ENCODE peak calls at places on chromosomes 4 and X, in six cellular contexts. Q is naive thymus-derived CD4-positive, alpha-beta T cell; A is uterus; O is heart right ventricle; G is CD8-positive, alpha-beta memory T cell; S is psoas muscle. F is an unnamed sample. For H3K4me1, the result is how much of the 10 kb centered on the place peaks cover.

GRCh38 chrX:10415704-10416001 is 204.7 kb downstream of the MID1 start:
- DNase-seq in A (no peak), S (no peak), G (no peak), O (no peak), Q (no peak), F (no peak)

GRCh38 chr4:158535130-158535614 is 13.5 kb downstream of the RXFP1 start:
- DNase-seq in Q (no peak), A (no peak), G (no peak), S (no peak), O (no peak), F (no peak)

GRCh38 chr4:153595894-153596601 is 88.0 kb upstream of the TLR2 start:
- DNase-seq in Q (no peak), A (no peak), S (no peak), G (no peak), O (no peak), F (no peak)

GRCh38 chr4:26402458-26402857 is 81.6 kb downstream of the RBPJ start:
- DNase-seq in S (no peak), Q (no peak), A (no peak), G (no peak), O (no peak), F (no peak)

GRCh38 chrX:95382799-95383198 is 1301.8 kb upstream of the DIAPH2 start:
- DNase-seq in A (no peak), Q (no peak), G (no peak), S (no peak), O (no peak), F (no peak)

GRCh38 chrX:105876658-105877057 is 54.3 kb downstream of the NRK start:
- DNase-seq in G (no peak), Q (no peak), O (no peak), S (no peak), A (no peak), F (no peak)

GRCh38 chr4:22238742-22239141 is 277.1 kb downstream of the ADGRA3 start:
- DNase-seq in S (no peak), A (no peak), Q (no peak), O (no peak), G (no peak), F (no peak)

GRCh38 chr4:78070731-78071282 is 13.7 kb downstream of the FRAS1 start:
- DNase-seq in A (no peak), Q (no peak), G (no peak), O (no peak), S (no peak), F (no peak)

GRCh38 chrX:153885968-153886903 is at the start of gene L1CAM:
- DNase-seq in Q (no peak), S (no peak), G (no peak), A (no peak), O (no peak), F (no peak)

GRCh38 chrX:149013081-149013480 is 492.0 kb downstream of the IDS start:
- DNase-seq in Q (no peak), S (no peak), O (no peak), G (no peak), A (no peak), F (no peak)

GRCh38 chr4:159071969-159072765 is 30.7 kb upstream of the RAPGEF2 start:
- DNase-seq in S (no peak), G (no peak), A (no peak), O (no peak), Q (no peak), F (no peak)

DNA sequence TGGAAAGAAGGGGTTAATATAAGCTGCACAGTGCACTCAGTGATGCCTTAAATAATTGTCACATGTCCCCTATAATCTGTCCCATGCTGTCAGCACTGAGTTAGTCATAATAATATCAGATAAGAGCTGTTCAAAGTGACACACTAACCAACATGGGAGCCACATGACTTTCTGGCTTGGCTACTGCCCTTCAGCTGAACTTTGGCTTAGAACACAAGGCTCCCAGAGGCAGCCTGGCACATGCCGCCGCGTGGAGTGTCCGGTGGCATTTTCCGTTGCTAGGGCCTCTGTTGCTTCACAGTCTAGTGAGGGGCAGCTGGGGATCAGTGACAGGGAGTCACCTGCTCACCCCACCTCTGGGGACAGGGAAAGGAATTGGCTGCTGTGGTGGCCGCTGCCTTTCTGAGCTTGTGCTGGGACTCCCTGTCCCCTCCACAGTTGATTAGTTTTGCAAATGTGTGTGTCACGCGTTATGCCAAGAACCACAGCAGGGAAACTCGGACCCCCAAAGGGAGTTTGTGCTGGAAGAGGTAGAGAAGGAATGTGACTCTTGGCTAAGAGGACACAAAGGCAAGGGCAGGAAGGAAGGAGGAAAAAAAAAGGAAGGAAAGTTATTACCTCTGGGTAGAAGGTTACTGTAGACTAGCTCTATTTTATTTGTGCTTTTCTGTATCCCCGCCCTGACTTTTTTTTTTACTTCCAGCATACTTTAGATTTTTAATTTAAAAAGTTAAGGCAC is 41.1 kb upstream of the PPARGC1A start:
- DNase-seq in O (peak), S (peak), G (no peak), A (peak), Q (no peak), F (peak)
- H3K4me1 ChIP-seq in O (under half), S (under half), G (under half), A (under half), Q (under half), F (under half)

GRCh38 chr4:19010766-19011165 is 989.2 kb upstream of the LCORL start:
- DNase-seq in G (no peak), Q (no peak), A (no peak), S (no peak), O (no peak), F (no peak)
- H3K27ac ChIP-seq in G (no peak), Q (no peak), A (no peak), S (no peak), O (no peak), F (no peak)

GRCh38 chr4:147747787-147748454 is 16.0 kb downstream of the ARHGAP10 start:
- DNase-seq in S (no peak), O (no peak), Q (no peak), G (no peak), A (no peak), F (no peak)

GRCh38 chr4:147753047-147753446 is 21.2 kb downstream of the ARHGAP10 start:
- DNase-seq in A (no peak), O (no peak), S (no peak), Q (no peak), G (no peak), F (no peak)

GRCh38 chr4:147754037-147754445 is 22.2 kb downstream of the ARHGAP10 start:
- DNase-seq in G (no peak), A (no peak), Q (no peak), O (no peak), S (no peak), F (no peak)

GRCh38 chr4:147755567-147756295 is 23.8 kb downstream of the ARHGAP10 start:
- DNase-seq in A (no peak), Q (no peak), G (no peak), S (no peak), O (no peak), F (no peak)

GRCh38 chr4:147749811-147750321 is 18.0 kb downstream of the ARHGAP10 start:
- DNase-seq in G (no peak), O (no peak), S (no peak), A (no peak), Q (no peak), F (no peak)
- H3K4me1 ChIP-seq in G (under half), O (under half), S (under half), A (under half), Q (under half), F (half or more)

DNA sequence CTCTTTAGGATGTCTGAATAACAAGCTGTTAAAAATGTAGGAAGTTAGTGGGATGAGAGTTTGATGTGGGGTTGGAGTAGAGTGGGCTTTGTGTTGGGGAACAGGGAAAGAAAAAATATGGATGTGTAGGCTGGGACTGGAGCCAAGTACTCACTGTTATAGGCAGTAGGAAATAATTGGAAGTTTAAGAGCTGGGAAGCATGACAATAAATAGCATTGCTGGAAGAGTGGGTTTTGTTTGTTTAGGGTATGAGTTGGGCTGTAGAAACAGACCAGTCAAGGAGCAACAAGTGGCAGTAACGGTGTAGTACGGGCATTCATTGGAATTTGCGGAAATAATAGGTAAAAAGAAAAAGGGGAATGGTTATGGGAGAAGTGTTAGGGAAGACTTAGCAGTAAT is 81.6 kb downstream of the KDM6A start:
- DNase-seq in O (no peak), S (no peak), A (no peak), G (no peak), Q (no peak), F (no peak)
- H3K27ac ChIP-seq in O (no peak), S (no peak), A (no peak), G (no peak), Q (no peak), F (no peak)

GRCh38 chr4:38926917-38927316 is 59.3 kb downstream of the FAM114A1 start:
- DNase-seq in G (no peak), A (no peak), Q (no peak), O (no peak), S (no peak), F (no peak)

GRCh38 chr4:38921151-38921550 is 53.5 kb downstream of the FAM114A1 start:
- DNase-seq in O (no peak), S (no peak), A (no peak), G (no peak), Q (no peak), F (no peak)

GRCh38 chr4:38924266-38924827 is 56.7 kb downstream of the FAM114A1 start:
- DNase-seq in S (no peak), A (no peak), G (no peak), Q (no peak), O (no peak), F (no peak)

GRCh38 chr4:38925492-38926418 is 58.1 kb downstream of the FAM114A1 start:
- DNase-seq in A (no peak), S (no peak), O (no peak), G (no peak), Q (no peak), F (no peak)

GRCh38 chr4:38923746-38924145 is 56.1 kb downstream of the FAM114A1 start:
- DNase-seq in S (no peak), G (no peak), O (no peak), A (no peak), Q (no peak), F (no peak)
- H3K4me1 ChIP-seq in S (under half), G (under half), O (under half), A (under half), Q (under half), F (under half)

GRCh38 chrX:97065973-97066372 is 182.3 kb downstream of the RPA4 start:
- DNase-seq in S (no peak), G (no peak), O (no peak), Q (no peak), A (no peak), F (no peak)
- H3K27ac ChIP-seq in S (no peak), G (no peak), O (no peak), Q (no peak), A (no peak), F (no peak)

GRCh38 chrX:37697169-37697760 is 11.7 kb downstream of the XK start:
- DNase-seq in O (no peak), G (no peak), Q (no peak), A (no peak), S (no peak), F (no peak)

DNA sequence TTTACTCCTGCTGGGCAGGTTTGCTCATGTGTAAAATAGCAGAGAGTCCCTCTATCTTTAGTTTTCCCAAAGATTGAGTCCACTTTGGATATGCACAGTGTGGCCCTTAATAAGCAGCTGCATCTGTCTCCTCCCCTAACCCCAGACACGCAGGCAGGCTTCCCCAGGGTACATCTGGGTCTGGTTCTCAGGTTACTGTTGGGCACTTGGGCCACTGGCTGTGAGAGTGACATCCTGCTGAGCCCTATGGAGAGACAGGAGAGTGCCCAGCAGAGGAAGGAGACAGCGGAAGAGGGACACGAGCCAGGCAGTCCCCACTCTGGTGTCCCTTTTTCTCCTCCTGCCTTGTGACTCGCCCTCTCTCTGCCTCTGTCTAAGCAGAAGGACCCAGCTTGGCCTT is 16.0 kb downstream of the XK start:
- DNase-seq in O (no peak), G (no peak), Q (no peak), S (peak), A (no peak), F (no peak)
- H3K4me1 ChIP-seq in O (under half), G (under half), Q (under half), S (under half), A (under half), F (under half)

DNA sequence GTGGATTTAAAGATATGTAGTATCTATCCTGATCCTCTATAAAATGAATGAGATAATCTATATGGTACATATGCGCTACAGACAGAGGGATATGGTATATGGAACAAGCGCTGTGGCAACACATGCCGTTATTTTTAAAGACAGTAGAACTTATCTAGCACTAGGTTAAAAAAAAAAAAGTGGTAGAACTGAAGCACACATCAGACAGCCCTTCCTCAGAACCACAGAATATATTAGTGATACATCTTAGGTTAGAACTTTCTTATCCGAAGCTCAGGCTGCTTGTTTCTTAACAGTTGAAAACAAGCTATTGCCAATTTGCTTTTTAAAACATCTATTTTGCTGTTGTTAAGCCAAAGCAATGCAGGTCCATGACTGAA is 11.8 kb downstream of the PPA2 start:
- DNase-seq in G (no peak), S (no peak), O (no peak), Q (no peak), A (no peak), F (no peak)
- H3K27ac ChIP-seq in G (no peak), S (no peak), O (no peak), Q (no peak), A (no peak), F (no peak)

DNA sequence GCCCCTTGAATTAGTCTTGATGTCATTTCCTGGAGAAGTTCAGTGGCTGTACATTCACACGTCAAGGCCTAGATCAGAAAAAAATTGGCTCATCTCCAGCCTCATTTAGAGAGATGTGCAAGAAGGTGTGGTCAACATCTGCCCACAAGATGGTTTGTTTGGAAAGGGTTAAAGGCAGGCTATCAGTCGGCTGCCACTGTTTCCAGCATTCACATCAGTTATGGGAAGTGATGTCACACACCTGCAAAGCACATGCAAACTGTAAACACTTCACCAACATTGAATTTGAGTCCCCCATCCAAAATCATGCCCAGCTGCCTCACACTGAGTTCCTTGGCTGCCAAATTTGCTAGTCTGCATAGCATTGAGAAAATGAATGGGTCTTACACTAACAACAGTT is 498.3 kb upstream of the INTU start:
- DNase-seq in A (no peak), O (no peak), S (no peak), Q (no peak), G (no peak), F (no peak)
- H3K4me1 ChIP-seq in A (under half), O (under half), S (under half), Q (under half), G (under half), F (under half)

F was measured in thoracic aorta.